ENCODE peak calls at places on chromosome 13, in four cellular contexts. W, K, U and L are unnamed samples.

GRCh38 chr13:40063278-40063698 is 407.8 kb downstream of the COG6 start:
- DNase-seq in U (no peak), K (no peak), W (no peak), L (no peak)

GRCh38 chr13:93559718-93560117 is 333.1 kb downstream of the GPC6 start:
- DNase-seq in W (no peak), U (no peak), K (no peak), L (no peak)

GRCh38 chr13:84132491-84132890 is 250.2 kb upstream of the SLITRK1 start:
- DNase-seq in K (no peak), W (no peak), U (no peak), L (no peak)

GRCh38 chr13:73198888-73199497 is 140.2 kb downstream of the KLF5 start:
- DNase-seq in U (peak), W (no peak), K (no peak), L (no peak)

GRCh38 chr13:59472134-59472533 is 691.6 kb downstream of the DIAPH3 start:
- DNase-seq in K (no peak), U (no peak), W (no peak), L (no peak)

GRCh38 chr13:40863723-40864122 is 74.3 kb downstream of the SLC25A15 start:
- DNase-seq in W (no peak), U (no peak), K (no peak), L (no peak)

GRCh38 chr13:109162248-109163051 is 533.0 kb downstream of the MYO16 start:
- DNase-seq in K (no peak), W (no peak), U (no peak), L (peak)

GRCh38 chr13:104106705-104107393 is 1040.6 kb upstream of the SLC10A2 start:
- DNase-seq in W (peak), K (no peak), U (no peak), L (no peak)

GRCh38 chr13:67155898-67156717 is 74.0 kb downstream of the PCDH9 start:
- DNase-seq in U (no peak), K (no peak), W (no peak), L (no peak)

GRCh38 chr13:94481966-94482365 is 2.5 kb upstream of the DCT start:
- DNase-seq in W (no peak), K (no peak), U (peak), L (no peak)

GRCh38 chr13:108667205-108667604 is 37.8 kb downstream of the MYO16 start:
- DNase-seq in W (no peak), U (no peak), K (no peak), L (no peak)

GRCh38 chr13:31409678-31410356 is 210.0 kb downstream of the B3GLCT start:
- DNase-seq in W (no peak), K (no peak), U (no peak), L (no peak)

GRCh38 chr13:36553501-36553900 is 120.3 kb upstream of the SERTM1 start:
- DNase-seq in K (no peak), U (no peak), W (no peak), L (no peak)

GRCh38 chr13:20231839-20232555 is at the start of gene GJB6:
- DNase-seq in K (no peak), W (peak), U (no peak), L (no peak)

GRCh38 chr13:28528848-28529247 is 33.9 kb upstream of the FLT1 start:
- DNase-seq in W (no peak), K (no peak), U (no peak), L (no peak)

GRCh38 chr13:53622431-53622830 is 593.8 kb downstream of the OLFM4 start:
- DNase-seq in U (no peak), W (no peak), K (no peak), L (no peak)

GRCh38 chr13:113851826-113852535 is 11.9 kb downstream of the GAS6 start:
- DNase-seq in U (no peak), W (peak), K (no peak), L (no peak)

GRCh38 chr13:35851238-35851814 is 279.9 kb downstream of the DCLK1 start:
- DNase-seq in K (no peak), W (no peak), U (no peak), L (no peak)

GRCh38 chr13:21405309-21405708 is 53.8 kb downstream of the ZDHHC20 start:
- DNase-seq in U (no peak), K (no peak), W (no peak), L (no peak)

GRCh38 chr13:36158606-36159005 is 27.4 kb upstream of the DCLK1 start:
- DNase-seq in W (no peak), K (no peak), U (no peak), L (no peak)

GRCh38 chr13:43785166-43785680 is 1.5 kb downstream of the ENOX1 start:
- DNase-seq in U (no peak), W (no peak), K (no peak), L (no peak)

GRCh38 chr13:98083936-98084335 is 59.0 kb upstream of the FARP1 start:
- DNase-seq in U (no peak), K (no peak), W (no peak), L (no peak)

GRCh38 chr13:34578917-34579316 is 363.2 kb upstream of the NBEA start:
- DNase-seq in K (no peak), W (no peak), U (no peak), L (no peak)

GRCh38 chr13:108193806-108194205 is 21.5 kb downstream of the LIG4 start:
- DNase-seq in U (no peak), W (no peak), K (no peak), L (no peak)

GRCh38 chr13:44142540-44142867 is 231.1 kb upstream of the SERP2 start:
- DNase-seq in W (no peak), K (no peak), U (no peak), L (no peak)

GRCh38 chr13:83125791-83126190 is 756.5 kb downstream of the SLITRK1 start:
- DNase-seq in K (no peak), U (no peak), W (no peak), L (no peak)

GRCh38 chr13:95536629-95537241 is 15.8 kb upstream of the CLDN10 start:
- DNase-seq in K (no peak), W (no peak), U (no peak), L (no peak)

GRCh38 chr13:34201050-34201913 is 383.3 kb downstream of the RFC3 start:
- DNase-seq in U (peak), K (no peak), W (no peak), L (no peak)

GRCh38 chr13:33277946-33278345 is 7.6 kb downstream of the STARD13 start:
- DNase-seq in U (no peak), K (no peak), W (no peak), L (no peak)

GRCh38 chr13:20702530-20702929 is 969 bp upstream of the IL17D start:
- DNase-seq in W (no peak), K (no peak), U (no peak), L (no peak)

GRCh38 chr13:79548886-79549285 is 67.9 kb downstream of the NDFIP2 start:
- DNase-seq in K (no peak), U (no peak), W (no peak), L (no peak)

GRCh38 chr13:23268441-23268840 is 87.7 kb downstream of the SGCG start:
- DNase-seq in K (no peak), W (no peak), U (no peak), L (peak)

GRCh38 chr13:79711631-79712030 is 230.7 kb downstream of the NDFIP2 start:
- DNase-seq in K (no peak), W (no peak), U (no peak), L (no peak)

GRCh38 chr13:86108334-86108733 is 309.1 kb upstream of the SLITRK6 start:
- DNase-seq in U (no peak), K (no peak), W (no peak), L (no peak)

GRCh38 chr13:100298691-100299090 is 209.8 kb downstream of the PCCA start:
- DNase-seq in K (no peak), U (no peak), W (no peak), L (no peak)

GRCh38 chr13:54890976-54891375 is 1862.4 kb downstream of the OLFM4 start:
- DNase-seq in K (no peak), W (no peak), U (no peak), L (no peak)

GRCh38 chr13:97316390-97316789 is 94.3 kb downstream of the MBNL2 start:
- DNase-seq in U (no peak), W (no peak), K (no peak), L (no peak)

GRCh38 chr13:44417446-44417845 is 43.8 kb downstream of the SERP2 start:
- DNase-seq in K (no peak), W (no peak), U (peak), L (no peak)

GRCh38 chr13:38905861-38906260 is 84.8 kb downstream of the STOML3 start:
- DNase-seq in W (no peak), U (no peak), K (no peak), L (no peak)

GRCh38 chr13:38900188-38900587 is 90.4 kb downstream of the STOML3 start:
- DNase-seq in W (no peak), U (no peak), K (no peak), L (no peak)

GRCh38 chr13:38899581-38899980 is 91.0 kb downstream of the STOML3 start:
- DNase-seq in U (no peak), K (no peak), W (no peak), L (no peak)

GRCh38 chr13:38905081-38905480 is 85.5 kb downstream of the STOML3 start:
- DNase-seq in K (no peak), W (no peak), U (no peak), L (no peak)

DNA sequence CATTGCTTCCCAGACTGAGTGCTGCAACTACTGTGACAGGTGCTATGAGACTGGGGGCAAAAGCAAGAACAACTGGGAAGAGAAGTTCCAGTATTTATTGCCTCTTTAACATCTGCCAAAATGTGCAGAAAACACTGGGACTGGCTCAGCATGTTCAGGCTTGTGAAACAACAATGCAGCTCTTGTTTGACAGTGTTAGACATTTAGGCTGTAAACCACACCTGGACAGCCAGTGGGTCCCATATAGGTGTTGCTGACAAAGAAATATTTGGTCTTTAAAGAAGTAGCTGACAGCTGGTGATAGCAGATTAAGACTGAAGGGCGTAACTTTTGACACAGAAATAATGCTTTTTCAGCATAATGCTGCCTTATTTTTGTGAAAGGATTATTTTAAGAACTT is 88.1 kb downstream of the STOML3 start:
- DNase-seq in W (no peak), U (no peak), K (no peak), L (no peak)
- TF ChIP-seq SRF in W (no peak), U (no peak), K (no peak), L (no peak)

GRCh38 chr13:112696001-112696868 is 6.4 kb downstream of the ATP11A start:
- DNase-seq in W (no peak), U (no peak), K (no peak), L (no peak)

GRCh38 chr13:112692586-112692985 is 2.7 kb downstream of the ATP11A start:
- DNase-seq in K (no peak), W (no peak), U (no peak), L (no peak)

GRCh38 chr13:112696869-112697465 is 7.1 kb downstream of the ATP11A start:
- DNase-seq in U (no peak), K (no peak), W (no peak), L (no peak)

GRCh38 chr13:112692104-112692503 is 2.3 kb downstream of the ATP11A start:
- DNase-seq in W (no peak), K (no peak), U (no peak), L (no peak)

DNA sequence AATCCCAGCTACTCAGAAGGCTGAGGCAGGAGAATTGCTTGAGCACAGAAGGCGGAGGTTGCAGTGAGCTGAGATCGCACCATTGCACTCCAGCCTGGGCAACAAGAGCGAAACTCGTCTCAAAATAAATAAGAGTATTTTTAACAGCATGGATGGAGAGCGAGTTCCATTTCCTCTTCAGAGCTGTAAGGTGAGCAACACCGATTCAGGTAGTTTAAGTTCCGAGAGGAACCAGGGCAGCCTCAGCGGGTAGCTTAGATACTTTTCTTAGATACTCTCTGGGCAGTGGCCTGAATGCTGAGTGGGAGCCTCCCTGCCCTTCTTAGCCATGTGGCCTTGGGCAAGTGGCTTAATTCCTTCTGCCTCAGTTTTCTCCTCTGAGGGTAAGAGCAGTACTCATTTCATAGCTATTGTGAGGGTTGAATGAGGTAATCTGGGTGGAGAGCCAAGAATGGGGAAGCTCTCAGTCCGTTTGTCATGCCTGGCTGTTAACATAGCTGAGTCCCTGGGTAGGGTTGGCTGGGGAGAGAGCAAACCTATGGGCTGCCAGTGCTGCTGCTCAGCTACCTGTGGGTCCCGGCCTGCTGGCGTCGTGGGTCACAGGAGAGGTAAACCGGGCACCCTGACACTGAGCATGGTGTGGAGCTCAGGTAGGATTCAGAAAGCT is 4.1 kb downstream of the ATP11A start:
- DNase-seq in W (no peak), K (no peak), U (no peak), L (no peak)
- TF ChIP-seq TAF1 in W (no peak), K (no peak), U (peak), L (no peak)

DNA sequence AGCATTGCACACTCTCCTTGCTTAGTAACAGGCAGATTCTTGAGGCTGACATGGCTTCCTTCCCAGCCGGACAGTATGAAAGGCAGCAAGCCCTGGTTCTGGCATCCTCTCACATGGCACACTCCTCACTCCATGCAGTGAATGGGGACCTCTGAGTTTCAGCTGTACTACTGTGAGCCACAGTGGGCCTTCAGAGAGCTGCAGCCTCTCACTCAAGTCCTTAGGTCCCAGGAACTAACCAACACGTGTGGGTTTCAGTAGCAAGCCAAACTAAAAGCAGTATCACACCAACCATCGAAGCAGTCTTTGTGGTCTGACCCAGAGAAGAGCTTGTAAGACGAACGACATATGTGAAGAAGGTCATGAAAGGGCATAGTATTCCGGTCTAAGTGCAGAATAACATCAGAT is 128.2 kb downstream of the TBC1D4 start:
- DNase-seq in W (no peak), U (no peak), K (no peak), L (no peak)
- TF ChIP-seq SRF in W (no peak), U (no peak), K (no peak), L (no peak)

DNA sequence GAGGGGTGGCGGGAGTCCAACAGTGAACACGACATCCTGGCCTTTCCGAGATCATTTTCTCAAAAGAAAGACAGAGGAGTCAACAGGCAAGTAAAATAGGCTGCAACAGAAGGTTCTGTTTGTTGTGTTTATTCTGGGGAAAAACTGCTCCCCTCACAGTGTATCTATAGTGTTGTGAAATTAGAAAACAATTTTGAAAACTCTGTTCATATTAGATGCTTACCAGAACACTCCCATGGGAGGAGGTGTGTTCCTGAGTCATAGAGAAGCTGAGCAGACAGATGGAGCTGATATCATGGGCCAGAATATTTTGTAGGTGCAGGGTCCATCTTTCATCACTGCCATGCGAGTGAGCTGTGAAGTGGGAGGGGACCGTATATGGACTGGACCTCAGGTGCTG is 37.0 kb downstream of the PABPC3 start:
- DNase-seq in U (no peak), K (no peak), W (no peak), L (no peak)
- TF ChIP-seq TAF1 in U (no peak), K (no peak), W (no peak), L (no peak)

DNA sequence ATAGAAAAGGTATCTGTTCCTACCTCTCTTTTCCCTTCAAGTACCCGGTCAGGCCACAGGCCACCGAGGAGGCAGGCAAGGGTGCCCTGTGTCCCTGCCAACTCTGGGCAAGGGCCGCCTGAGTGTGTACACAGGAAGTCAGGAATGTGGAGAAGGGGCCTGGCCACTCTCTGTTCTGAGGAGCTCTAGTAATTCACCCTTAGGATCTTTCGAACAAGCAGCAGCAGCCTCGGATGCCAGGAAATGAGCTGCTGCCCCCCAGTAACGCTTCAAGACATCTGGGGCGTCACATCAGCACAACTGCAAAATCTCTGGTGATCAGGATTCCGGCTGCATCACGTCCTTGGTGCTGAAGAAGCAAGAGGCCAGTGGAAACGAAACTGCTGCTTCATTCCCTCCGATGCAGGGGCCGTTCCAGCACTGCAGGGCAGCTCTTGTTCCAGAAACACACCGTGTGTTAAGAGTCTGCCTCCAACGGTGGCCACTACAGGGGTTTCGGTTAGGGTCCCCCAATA is 2.0 kb downstream of the RAB20 start:
- DNase-seq in W (no peak), U (no peak), K (no peak), L (no peak)
- TF ChIP-seq SRF in W (no peak), U (no peak), K (no peak), L (no peak)

GRCh38 chr13:29589234-29589633 is 6.3 kb downstream of the SLC7A1 start:
- DNase-seq in U (no peak), K (no peak), W (no peak), L (no peak)
- TF ChIP-seq TAF1 in U (no peak), K (no peak), W (no peak), L (no peak)

GRCh38 chr13:51153527-51153926 is 42.5 kb upstream of the C13orf42 start:
- DNase-seq in U (no peak), W (peak), K (no peak), L (no peak)
- TF ChIP-seq SRF in U (no peak), W (no peak), K (no peak), L (no peak)

GRCh38 chr13:46077260-46077659 is 24.7 kb upstream of the ZC3H13 start:
- DNase-seq in W (no peak), U (no peak), K (no peak), L (no peak)

GRCh38 chr13:46075811-46076210 is 23.3 kb upstream of the ZC3H13 start:
- DNase-seq in W (no peak), K (no peak), U (no peak), L (no peak)

GRCh38 chr13:46076827-46077226 is 24.3 kb upstream of the ZC3H13 start:
- DNase-seq in W (no peak), U (no peak), K (no peak), L (no peak)

GRCh38 chr13:46071590-46072249 is 19.2 kb upstream of the ZC3H13 start:
- DNase-seq in U (peak), W (no peak), K (no peak), L (peak)
- TF ChIP-seq TAF1 in U (no peak), W (no peak), K (no peak), L (no peak)